ENCODE peak calls at places on chromosome 18, in ten cellular contexts. N is uterus; U is ureter; K is RKO; X is aorta; S is activated CD8-positive, alpha-beta memory T cell treated with anti-CD3 and anti-CD28 coated beads, Interleukin-2, amount 50 U/mL, for 4 hours; D is ELR; B is NCI-H526 treated with DMSO at 0.1 percent for 48 hours; R is stimulated activated CD4-positive, alpha-beta T cell treated with anti-CD3 and anti-CD28 coated beads, Interleukin-12 subunit alpha, Interleukin-12 subunit beta, amount 100 ng/mL, for 4 hours; I is stimulated activated CD8-positive, alpha-beta memory T cell treated with anti-CD3 and anti-CD28 coated beads, Interleukin-4, amount 100 ng/mL, for 1 hour. W is an unnamed sample.

GRCh38 chr18:8124232-8125146 is 484.7 kb upstream of the RAB12 start:
- DNase-seq in S (no peak), B (no peak), N (no peak), R (no peak), X (no peak), U (no peak), K (no peak), I (no peak), D (peak; percentile 27), W (no peak)

GRCh38 chr18:8107426-8107825 is 501.8 kb upstream of the RAB12 start:
- DNase-seq in I (no peak), U (no peak), B (no peak), N (no peak), D (no peak), R (no peak), S (no peak), K (no peak), X (no peak), W (no peak)

GRCh38 chr18:59814872-59815271 is 84.9 kb upstream of the PMAIP1 start:
- DNase-seq in S (no peak), R (no peak), D (peak; percentile 98), B (no peak), K (peak; percentile 27), U (no peak), X (no peak), N (no peak), I (no peak), W (peak; percentile 2)

GRCh38 chr18:43526436-43527150 is 249.3 kb upstream of the SYT4 start:
- DNase-seq in X (no peak), N (no peak), R (no peak), K (no peak), S (no peak), D (no peak), I (no peak), B (no peak), U (no peak), W (no peak)

GRCh38 chr18:70333757-70334156 is 44.9 kb downstream of the SOCS6 start:
- DNase-seq in K (peak; percentile 75), I (no peak), D (peak; percentile 93), S (no peak), X (no peak), N (no peak), R (no peak), B (no peak), U (no peak), W (peak; percentile 64)

GRCh38 chr18:79434611-79435010 is 38.9 kb downstream of the NFATC1 start:
- DNase-seq in R (no peak), N (no peak), B (no peak), U (no peak), K (no peak), I (no peak), S (no peak), D (no peak), X (no peak), W (no peak)

GRCh38 chr18:22847392-22847791 is 85.7 kb upstream of the RBBP8 start:
- DNase-seq in X (no peak), R (no peak), K (no peak), U (no peak), I (no peak), B (no peak), S (no peak), D (peak; percentile 4), N (no peak), W (no peak)

GRCh38 chr18:79136742-79137141 is 67.5 kb downstream of the ATP9B start:
- DNase-seq in U (no peak), S (no peak), X (no peak), D (peak; percentile 15), N (no peak), B (no peak), R (no peak), K (peak; percentile 17), I (no peak), W (no peak)

GRCh38 chr18:70069965-70070364 is 122.3 kb upstream of the CD226 start:
- DNase-seq in D (no peak), K (no peak), B (no peak), U (no peak), R (no peak), N (no peak), I (no peak), X (no peak), S (no peak), W (no peak)

GRCh38 chr18:74397572-74397971 is 59.5 kb downstream of the DIPK1C start:
- DNase-seq in K (no peak), N (no peak), I (no peak), X (no peak), S (no peak), B (no peak), U (no peak), R (no peak), D (no peak), W (peak; percentile 5)